ENCODE peak calls at places on chromosomes 6 and 20, in six cellular contexts. I is IMR-90; M is Peyer's patch; C is pancreas; G is CD8-positive, alpha-beta T cell; F is left lung. Q is an unnamed sample. For H3K36me3 and H3K9me3, the result is how much of the 10 kb centered on the place peaks cover.

GRCh38 chr6:4395386-4395785 is 260.0 kb upstream of the ECI2 start:
- DNase-seq in M (no peak), F (no peak), C (no peak), I (no peak), G (no peak), Q (no peak)

GRCh38 chr6:119602215-119603178 is 252.9 kb upstream of the MAN1A1 start:
- DNase-seq in M (no peak), I (peak), F (no peak), C (no peak), G (no peak), Q (no peak)

GRCh38 chr6:113842165-113842564 is 15.0 kb upstream of the MARCKS start:
- DNase-seq in C (no peak), M (no peak), F (no peak), I (peak), G (no peak), Q (no peak)

GRCh38 chr20:23049933-23050838 is 714 bp upstream of the THBD start:
- DNase-seq in C (no peak), M (no peak), F (peak), G (no peak), I (no peak), Q (peak)

GRCh38 chr20:59300341-59301081 is at the start of gene EDN3:
- DNase-seq in I (no peak), F (no peak), M (peak), C (no peak), G (no peak), Q (no peak)

GRCh38 chr20:46752639-46753235 is 43.3 kb downstream of the SLC2A10 start:
- DNase-seq in F (peak), G (peak), I (peak), M (peak), C (peak), Q (peak)

GRCh38 chr20:62025832-62026563 is 39.7 kb downstream of the TAF4 start:
- DNase-seq in F (peak), G (peak), I (peak), C (peak), M (no peak), Q (no peak)

GRCh38 chr6:100353276-100354015 is 111.3 kb downstream of the SIM1 start:
- DNase-seq in G (no peak), I (peak), F (no peak), M (no peak), C (no peak), Q (no peak)

GRCh38 chr20:43774754-43775153 is 48.0 kb upstream of the GTSF1L start:
- DNase-seq in G (no peak), C (no peak), I (no peak), F (no peak), M (no peak), Q (no peak)

GRCh38 chr20:61786230-61786629 is 279.5 kb downstream of the TAF4 start:
- DNase-seq in I (no peak), G (no peak), C (no peak), F (no peak), M (peak), Q (no peak)

GRCh38 chr20:3778976-3779375 is 2.3 kb downstream of the SPEF1 start:
- DNase-seq in F (peak), I (no peak), G (no peak), M (no peak), C (no peak), Q (no peak)

GRCh38 chr6:17012421-17013225 is 89.2 kb upstream of the STMND1 start:
- DNase-seq in F (no peak), M (no peak), C (no peak), I (peak), G (no peak), Q (no peak)

GRCh38 chr6:52415917-52416628 is 4.1 kb upstream of the EFHC1 start:
- DNase-seq in C (no peak), M (no peak), G (no peak), F (no peak), I (peak), Q (no peak)

GRCh38 chr6:140078552-140079126 is 704.2 kb upstream of the CITED2 start:
- DNase-seq in G (no peak), I (peak), F (no peak), C (no peak), M (no peak), Q (no peak)

GRCh38 chr6:16576391-16577368 is 184.6 kb downstream of the ATXN1 start:
- DNase-seq in F (no peak), C (no peak), I (no peak), G (no peak), M (no peak), Q (no peak)

DNA sequence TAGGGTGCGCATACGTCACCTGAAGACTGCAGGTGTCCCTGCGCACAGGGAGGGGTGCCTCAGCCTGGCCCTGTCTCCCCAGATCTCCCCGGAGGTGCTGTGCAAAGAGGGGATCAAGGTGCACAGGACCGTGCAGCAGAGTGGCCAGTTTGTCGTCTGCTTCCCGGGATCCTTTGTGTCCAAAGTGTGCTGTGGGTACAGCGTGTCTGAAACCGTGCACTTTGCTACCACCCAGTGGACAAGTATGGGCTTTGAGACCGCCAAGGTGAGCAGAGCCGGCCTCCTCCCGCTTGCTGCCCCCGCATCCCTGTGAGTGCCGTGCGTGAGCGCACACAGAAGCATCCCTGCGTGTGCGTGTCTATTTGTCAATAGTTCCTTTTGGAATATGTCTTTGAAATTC is 150.7 kb downstream of the DTNBP1 start:
- DNase-seq in G (no peak), I (no peak), C (no peak), M (no peak), F (no peak), Q (no peak)
- H3K36me3 ChIP-seq in G (half or more), I (half or more), C (under half), M (half or more), F (under half), Q (half or more)

DNA sequence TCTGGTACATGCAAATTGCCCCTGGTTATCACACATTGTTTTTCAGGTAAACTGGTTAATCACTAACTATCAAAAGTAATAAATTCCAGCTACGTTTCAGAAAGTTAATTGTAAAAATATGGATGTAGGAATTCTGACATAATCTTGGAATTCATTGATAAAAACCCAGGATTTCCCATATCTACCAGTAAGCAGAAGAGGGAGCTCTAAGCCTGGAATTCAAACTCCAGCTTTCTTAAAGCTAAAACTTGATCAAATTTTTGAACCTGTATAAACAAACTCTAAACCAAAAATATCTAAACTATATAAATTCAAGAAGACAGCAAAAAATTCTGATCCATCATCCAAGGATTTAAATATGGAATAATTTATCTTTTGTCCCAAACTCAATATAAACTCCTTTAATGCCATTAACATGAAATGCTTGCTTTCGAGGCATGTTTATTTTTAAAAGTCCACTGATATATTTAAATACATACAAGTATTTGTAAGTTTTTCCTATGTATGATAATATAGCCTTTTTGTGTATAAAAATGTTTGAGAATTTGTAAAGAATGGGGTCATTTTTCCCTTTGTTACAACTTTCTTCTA is 91.5 kb upstream of the RNF217 start:
- DNase-seq in C (no peak), M (no peak), G (no peak), I (peak), F (no peak), Q (no peak)
- H3K9me3 ChIP-seq in C (under half), M (under half), G (under half), I (under half), F (under half), Q (under half)

DNA sequence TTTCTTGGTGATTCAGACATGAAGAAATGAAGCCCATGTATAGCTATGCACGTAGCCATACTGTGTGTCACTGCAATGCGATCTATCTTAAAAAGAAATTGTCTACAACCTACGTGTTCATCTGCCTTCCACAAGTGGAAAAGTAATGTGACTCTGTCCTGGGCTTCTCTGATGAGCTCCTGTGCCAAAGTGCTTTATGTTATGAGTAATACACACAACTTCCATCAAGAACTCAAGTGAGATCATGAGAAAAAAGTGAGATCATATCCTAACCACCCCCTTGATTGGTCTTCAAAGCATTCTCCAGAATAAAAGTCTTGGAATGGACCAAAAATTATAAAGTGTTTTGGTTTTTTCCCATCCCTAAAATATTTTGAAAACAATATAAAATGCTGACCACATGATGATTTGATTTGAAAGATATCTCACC is 114.3 kb downstream of the DST start:
- DNase-seq in M (no peak), G (no peak), C (no peak), I (peak), F (no peak), Q (no peak)
- H3K36me3 ChIP-seq in M (half or more), G (under half), C (under half), I (under half), F (under half), Q (half or more)

GRCh38 chr20:50801747-50802125 is 6.9 kb downstream of the BCAS4 start:
- DNase-seq in F (no peak), C (no peak), M (no peak), G (no peak), I (no peak), Q (no peak)

GRCh38 chr20:50802289-50802688 is 7.4 kb downstream of the BCAS4 start:
- DNase-seq in G (no peak), F (no peak), M (no peak), C (no peak), I (no peak), Q (no peak)

GRCh38 chr20:50806126-50806768 is 11.4 kb downstream of the BCAS4 start:
- DNase-seq in G (no peak), I (no peak), C (no peak), M (no peak), F (no peak), Q (no peak)

GRCh38 chr20:50804453-50805348 is 9.8 kb downstream of the BCAS4 start:
- DNase-seq in M (no peak), I (no peak), F (no peak), G (peak), C (no peak), Q (no peak)

GRCh38 chr20:50805349-50805684 is 10.5 kb downstream of the BCAS4 start:
- DNase-seq in C (no peak), G (no peak), M (no peak), I (no peak), F (no peak), Q (no peak)
- H3K9me3 ChIP-seq in C (under half), G (under half), M (under half), I (under half), F (under half), Q (under half)

DNA sequence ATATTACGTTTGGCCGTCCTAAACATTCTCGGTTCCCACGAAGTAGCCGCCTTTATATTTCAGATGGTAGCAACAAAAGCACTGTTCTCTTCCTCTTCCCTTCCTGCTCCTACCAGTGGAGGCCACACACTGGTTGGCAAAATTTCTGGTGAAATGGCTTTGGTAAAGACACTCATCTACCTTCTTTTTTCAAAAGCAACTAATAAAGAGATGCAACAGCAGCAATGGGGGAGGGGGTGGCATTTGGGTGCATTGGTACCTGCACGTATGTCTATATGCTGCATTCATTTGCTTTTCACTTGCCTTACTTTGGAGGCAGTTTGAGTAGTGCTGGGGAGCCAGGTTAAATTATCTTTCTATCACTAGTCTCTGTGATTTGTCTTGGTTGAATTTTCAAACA is 6.0 kb downstream of the POU3F2 start:
- DNase-seq in I (no peak), M (no peak), C (no peak), F (no peak), G (no peak), Q (no peak)
- H3K36me3 ChIP-seq in I (under half), M (under half), C (under half), F (under half), G (under half), Q (under half)